ENCODE peak calls at places on chromosome 3, in six cellular contexts. A is NCI-H2171 treated with DMSO at 0.1 percent for 48 hours, J is SJSA1, B is RPMI8226, E is T-helper 9 cell, V is NCI-H1930. Y is an unnamed sample.

GRCh38 chr3:106813742-106814141 is 563.5 kb upstream of the CCDC54 start:
- DNase-seq in V (no peak), E (no peak), A (peak), J (no peak), B (no peak), Y (no peak)

GRCh38 chr3:194687638-194688206 is 2.0 kb downstream of the FAM43A start:
- DNase-seq in A (no peak), E (peak), J (no peak), B (peak), V (no peak), Y (no peak)

GRCh38 chr3:7713724-7714123 is 787.9 kb upstream of the LMCD1 start:
- DNase-seq in V (no peak), E (no peak), J (no peak), A (no peak), B (no peak), Y (no peak)

GRCh38 chr3:195905970-195906864 is 2.1 kb downstream of the TNK2 start:
- DNase-seq in A (no peak), V (no peak), B (peak), J (no peak), E (no peak), Y (peak)

GRCh38 chr3:123949606-123950005 is 11.4 kb downstream of the CCDC14 start:
- DNase-seq in E (no peak), V (no peak), J (no peak), B (no peak), A (no peak), Y (no peak)

GRCh38 chr3:129278970-129279906 is 568 bp downstream of the HMCES start:
- DNase-seq in E (peak), V (no peak), B (peak), A (no peak), J (peak), Y (no peak)

GRCh38 chr3:12879191-12879815 is 37.9 kb upstream of the RPL32 start:
- DNase-seq in E (no peak), A (no peak), V (no peak), B (no peak), J (no peak), Y (no peak)

GRCh38 chr3:57627976-57628375 is 30.8 kb upstream of the ARF4 start:
- DNase-seq in A (no peak), V (no peak), J (no peak), E (no peak), B (no peak), Y (no peak)

GRCh38 chr3:159856496-159857098 is 132.0 kb upstream of the IL12A start:
- DNase-seq in A (peak), J (no peak), B (no peak), V (no peak), E (no peak), Y (no peak)

GRCh38 chr3:24829632-24830229 is 335.1 kb upstream of the THRB start:
- DNase-seq in V (no peak), E (no peak), J (no peak), B (peak), A (peak), Y (no peak)

GRCh38 chr3:101266566-101266965 is 53.8 kb downstream of the IMPG2 start:
- DNase-seq in E (no peak), V (no peak), B (no peak), J (no peak), A (no peak), Y (no peak)

GRCh38 chr3:71389911-71390573 is 193.5 kb downstream of the FOXP1 start:
- DNase-seq in J (no peak), A (no peak), V (no peak), E (no peak), B (peak), Y (peak)

GRCh38 chr3:131361464-131362421 is 19.8 kb upstream of the NUDT16 start:
- DNase-seq in J (no peak), V (peak), B (no peak), A (no peak), E (no peak), Y (peak)

GRCh38 chr3:30696403-30696819 is 90.0 kb downstream of the TGFBR2 start:
- DNase-seq in E (no peak), A (no peak), B (no peak), J (no peak), V (no peak), Y (no peak)

GRCh38 chr3:176798680-176799079 is 398.6 kb downstream of the TBL1XR1 start:
- DNase-seq in E (no peak), V (no peak), B (no peak), A (no peak), J (no peak), Y (no peak)

GRCh38 chr3:66625464-66626216 is 124.8 kb upstream of the LRIG1 start:
- DNase-seq in B (no peak), J (no peak), A (no peak), V (no peak), E (no peak), Y (no peak)

GRCh38 chr3:66539466-66539989 is 38.7 kb upstream of the LRIG1 start:
- DNase-seq in A (no peak), J (no peak), B (no peak), V (no peak), E (no peak), Y (no peak)

GRCh38 chr3:183213941-183214612 is 39.0 kb upstream of the B3GNT5 start:
- DNase-seq in B (no peak), E (no peak), J (no peak), A (peak), V (no peak), Y (no peak)

GRCh38 chr3:42823351-42823750 is 14.1 kb downstream of the ACKR2 start:
- DNase-seq in A (no peak), E (no peak), V (no peak), B (no peak), J (no peak), Y (no peak)

GRCh38 chr3:13850161-13850945 is 29.5 kb downstream of the WNT7A start:
- DNase-seq in V (no peak), J (no peak), E (no peak), B (no peak), A (no peak), Y (no peak)

GRCh38 chr3:72624656-72625055 is 223.6 kb downstream of the SHQ1 start:
- DNase-seq in J (no peak), V (no peak), A (no peak), E (no peak), B (no peak), Y (no peak)

GRCh38 chr3:99846472-99846871 is 28.8 kb downstream of the CMSS1 start:
- DNase-seq in J (no peak), V (no peak), A (no peak), E (no peak), B (no peak), Y (no peak)

GRCh38 chr3:34108976-34109375 is 310.5 kb downstream of the PDCD6IP start:
- DNase-seq in V (no peak), B (no peak), A (peak), J (no peak), E (no peak), Y (no peak)

GRCh38 chr3:112132975-112133448 is at the start of gene GCSAM:
- DNase-seq in B (peak), V (no peak), E (peak), A (peak), J (no peak), Y (no peak)

GRCh38 chr3:25587094-25587493 is 77.6 kb downstream of the TOP2B start:
- DNase-seq in V (no peak), E (no peak), J (no peak), B (peak), A (no peak), Y (no peak)

GRCh38 chr3:46695177-46695961 is 1.9 kb upstream of the ALS2CL start:
- DNase-seq in E (peak), J (no peak), A (no peak), B (peak), V (no peak), Y (no peak)

GRCh38 chr3:45579251-45579650 is 15.3 kb upstream of the LIMD1 start:
- DNase-seq in E (no peak), J (no peak), V (no peak), A (peak), B (no peak), Y (no peak)

GRCh38 chr3:123112232-123112631 is 45.4 kb downstream of the PDIA5 start:
- DNase-seq in J (no peak), V (no peak), E (no peak), A (no peak), B (no peak), Y (no peak)

GRCh38 chr3:150411106-150411460 is 3.0 kb downstream of the TSC22D2 start:
- DNase-seq in B (no peak), V (no peak), A (peak), J (no peak), E (no peak), Y (no peak)

GRCh38 chr3:39927479-39927878 is 118.1 kb downstream of the MYRIP start:
- DNase-seq in V (no peak), J (no peak), E (no peak), B (no peak), A (no peak), Y (no peak)

GRCh38 chr3:128041378-128041777 is 10.9 kb upstream of the SEC61A1 start:
- DNase-seq in V (no peak), B (no peak), J (no peak), A (no peak), E (no peak), Y (no peak)